ENCODE peak calls at places on chromosomes 11 and 22, in ten cellular contexts. Y, L, E, C, D, F, R, T, X and J are unnamed samples.

GRCh38 chr11:59283825-59284772 is 71.4 kb upstream of the MPEG1 start:
- DNase-seq in X (peak; percentile 52), Y (peak; percentile 30), D (peak; percentile 66), R (peak; percentile 30), L (peak; percentile 63), C (peak; percentile 63), T (peak; percentile 60), F (peak; percentile 62), E (peak; percentile 72), J (peak; percentile 26)

GRCh38 chr22:49294656-49295464 is 532.8 kb downstream of the BRD1 start:
- DNase-seq in L (no peak), X (no peak), E (no peak), D (no peak), R (no peak), F (no peak), Y (no peak), C (no peak), T (no peak), J (no peak)

GRCh38 chr11:6319001-6319878 is 1.1 kb downstream of the CAVIN3 start:
- DNase-seq in F (peak; percentile 6), T (peak; percentile 32), L (peak; percentile 47), E (peak; percentile 64), D (no peak), C (peak; percentile 16), X (no peak), Y (no peak), R (no peak), J (peak; percentile 32)

GRCh38 chr11:2303627-2304155 is 1.9 kb downstream of the TSPAN32 start:
- DNase-seq in E (no peak), R (no peak), T (no peak), D (no peak), C (no peak), L (peak; percentile 71), F (no peak), X (no peak), Y (no peak), J (no peak)

GRCh38 chr11:88284306-88285057 is 53.1 kb downstream of the CTSC start:
- DNase-seq in D (no peak), L (no peak), R (no peak), Y (no peak), F (no peak), E (peak; percentile 68), T (peak; percentile 30), X (no peak), C (no peak), J (no peak)

GRCh38 chr11:108886608-108887007 is 221.7 kb downstream of the DDX10 start:
- DNase-seq in X (no peak), L (no peak), R (no peak), C (peak; percentile 68), T (peak; percentile 72), E (peak; percentile 70), Y (peak; percentile 25), F (peak; percentile 28), D (no peak), J (no peak)

GRCh38 chr11:70546179-70546940 is 148.0 kb downstream of the CTTN start:
- DNase-seq in T (no peak), L (no peak), E (no peak), D (no peak), F (no peak), R (no peak), C (no peak), X (no peak), Y (no peak), J (no peak)

GRCh38 chr11:64934765-64935633 is 694 bp downstream of the GPHA2 start:
- DNase-seq in E (no peak), C (peak; percentile 45), X (no peak), D (no peak), T (no peak), Y (no peak), F (no peak), R (no peak), L (peak; percentile 50), J (no peak)

GRCh38 chr11:11569936-11570491 is 51.8 kb downstream of the GALNT18 start:
- DNase-seq in T (peak; percentile 38), F (no peak), R (no peak), D (no peak), C (peak; percentile 76), E (no peak), X (no peak), Y (peak; percentile 36), L (peak; percentile 39), J (no peak)

GRCh38 chr11:45857834-45858492 is 10.7 kb downstream of the CRY2 start:
- DNase-seq in X (no peak), F (no peak), Y (no peak), L (peak; percentile 58), R (no peak), D (peak; percentile 14), C (peak; percentile 12), E (peak; percentile 96), T (peak; percentile 96), J (no peak)

GRCh38 chr22:45366713-45367112 is 46.7 kb downstream of the SMC1B start:
- DNase-seq in F (no peak), L (no peak), Y (no peak), X (no peak), C (no peak), T (no peak), E (no peak), D (no peak), R (no peak), J (no peak)

GRCh38 chr11:126257144-126257543 is 11.6 kb downstream of the SRPRA start:
- DNase-seq in E (no peak), Y (no peak), C (no peak), R (no peak), F (no peak), D (no peak), L (no peak), X (no peak), T (no peak), J (no peak)

GRCh38 chr22:17792289-17792688 is 18.0 kb upstream of the BID start:
- DNase-seq in E (no peak), T (no peak), R (no peak), C (no peak), X (no peak), L (no peak), Y (no peak), F (no peak), D (no peak), J (no peak)

GRCh38 chr11:122681731-122682130 is 26.2 kb downstream of the UBASH3B start:
- DNase-seq in T (no peak), L (no peak), D (no peak), C (no peak), E (no peak), X (no peak), F (peak; percentile 38), Y (no peak), R (no peak), J (no peak)

GRCh38 chr11:9158898-9159391 is 67.5 kb upstream of the SCUBE2 start:
- DNase-seq in E (peak; percentile 36), R (no peak), T (peak; percentile 87), Y (peak; percentile 25), X (no peak), F (no peak), D (no peak), L (no peak), C (peak; percentile 65), J (no peak)